ENCODE peak calls at places on chromosomes 16 and 17, in six cellular contexts. Y is CD8-positive, alpha-beta T cell; X is DND-41; D is Panc1; F is lower lobe of right lung; C is upper lobe of right lung. Q is an unnamed sample.

GRCh38 chr17:79078476-79079190 is 4.0 kb downstream of the ENGASE start:
- DNase-seq in X (no peak), F (peak; percentile 39), D (no peak), C (peak; percentile 35), Y (no peak), Q (no peak)

GRCh38 chr17:30238387-30239088 is 3.0 kb upstream of the SLC6A4 start:
- DNase-seq in D (no peak), F (no peak), Y (no peak), X (no peak), C (peak; percentile 72), Q (no peak)

GRCh38 chr16:57764341-57765159 is 29.0 kb downstream of the KATNB1 start:
- DNase-seq in D (peak; percentile 18), X (peak; percentile 60), C (no peak), F (peak; percentile 39), Y (no peak), Q (peak; percentile 41)

GRCh38 chr17:16486373-16487250 is 5.4 kb downstream of the LRRC75A start:
- DNase-seq in Y (no peak), C (peak; percentile 93), F (peak; percentile 89), X (no peak), D (no peak), Q (no peak)

GRCh38 chr16:79933586-79933985 is 333.0 kb upstream of the MAF start:
- DNase-seq in F (no peak), X (no peak), C (no peak), Y (no peak), D (no peak), Q (no peak)

GRCh38 chr17:16027708-16028584 is 28.3 kb downstream of the TTC19 start:
- DNase-seq in X (no peak), C (no peak), D (peak; percentile 78), F (no peak), Y (peak; percentile 5), Q (peak; percentile 68)

GRCh38 chr16:8740775-8741355 is 56.6 kb downstream of the TMEM186 start:
- DNase-seq in Y (no peak), F (no peak), D (no peak), X (no peak), C (no peak), Q (no peak)

GRCh38 chr17:64497565-64498035 is 746 bp upstream of the POLG2 start:
- DNase-seq in Y (no peak), D (no peak), X (no peak), C (no peak), F (no peak), Q (no peak)

GRCh38 chr17:57609125-57609877 is 135.8 kb downstream of the CCDC182 start:
- DNase-seq in F (no peak), C (peak; percentile 28), D (no peak), X (no peak), Y (no peak), Q (no peak)

GRCh38 chr17:64226132-64226531 is 36.9 kb downstream of the TEX2 start:
- DNase-seq in X (no peak), F (no peak), D (no peak), Y (no peak), C (no peak), Q (no peak)

GRCh38 chr17:61457226-61457983 is 5.2 kb downstream of the TBX4 start:
- DNase-seq in F (no peak), Y (no peak), X (no peak), C (peak; percentile 61), D (no peak), Q (no peak)

GRCh38 chr17:72977768-72978417 is 114.6 kb downstream of the SLC39A11 start:
- DNase-seq in Y (no peak), C (no peak), X (no peak), F (no peak), D (no peak), Q (no peak)

GRCh38 chr17:78409191-78409621 is 30.8 kb downstream of the PGS1 start:
- DNase-seq in X (no peak), Y (no peak), D (no peak), C (peak; percentile 83), F (peak; percentile 77), Q (no peak)

GRCh38 chr17:2064147-2064489 is 9.2 kb downstream of the HIC1 start:
- DNase-seq in C (no peak), D (no peak), Y (no peak), X (no peak), F (no peak), Q (no peak)

GRCh38 chr17:8019665-8020064 is 17.2 kb downstream of the GUCY2D start:
- DNase-seq in D (no peak), C (peak; percentile 75), F (peak; percentile 67), Y (no peak), X (no peak), Q (no peak)

GRCh38 chr17:41539071-41539492 is 11.0 kb upstream of the KRT19 start:
- DNase-seq in D (no peak), F (no peak), X (no peak), C (no peak), Y (no peak), Q (no peak)

GRCh38 chr17:73760186-73760758 is 116.0 kb upstream of the SDK2 start:
- DNase-seq in D (no peak), X (no peak), Y (no peak), F (no peak), C (no peak), Q (no peak)

GRCh38 chr16:26442333-26442732 is 624.4 kb upstream of the C16orf82 start:
- DNase-seq in F (no peak), Y (no peak), D (no peak), X (no peak), C (no peak), Q (no peak)

GRCh38 chr16:6038966-6039530 is 941.5 kb upstream of the EEF2KMT start:
- DNase-seq in D (no peak), C (no peak), X (no peak), Y (no peak), F (no peak), Q (no peak)

DNA sequence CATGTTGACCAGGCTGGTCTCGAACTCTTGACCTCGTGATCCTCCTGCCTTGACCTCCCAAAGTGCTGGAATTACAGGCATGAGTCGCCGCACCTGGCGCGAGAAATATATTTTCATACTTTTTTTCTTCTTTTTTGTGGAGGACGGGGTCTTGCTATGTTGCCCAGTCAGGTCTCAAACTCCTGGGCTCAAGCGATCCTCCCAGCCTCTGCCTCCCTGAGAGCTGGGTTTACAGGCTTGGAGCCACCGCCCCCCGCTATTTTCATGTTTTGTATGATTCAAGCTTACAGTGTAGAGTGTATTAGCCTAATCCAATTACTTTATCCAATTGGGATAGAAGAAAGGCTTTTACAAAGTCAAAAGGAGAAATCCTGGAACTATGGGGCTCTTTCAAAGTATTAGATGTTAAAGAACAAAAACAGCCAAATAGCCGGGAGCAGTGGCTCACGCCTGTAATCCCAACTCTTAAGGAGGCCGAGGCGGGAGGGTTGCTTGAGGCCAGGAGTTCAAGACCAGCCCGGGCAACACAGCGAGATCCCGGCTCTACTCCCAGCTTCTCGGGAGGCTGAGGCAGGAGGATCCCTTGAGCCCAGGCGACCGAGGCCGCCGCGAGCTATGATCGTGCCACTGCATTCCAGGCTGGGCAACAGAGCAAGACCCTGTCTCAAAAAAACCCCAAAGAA is 1.4 kb upstream of the MAP1LC3B start:
- DNase-seq in F (peak; percentile 26), D (no peak), Y (no peak), X (no peak), C (no peak), Q (no peak)
- H3K4me3 ChIP-seq in F (peak overlapping the region; percentile 73), D (peak overlapping the region; percentile 73), Y (peak overlapping the region; percentile 51), X (peak overlapping the region; percentile 56), C (peak overlapping the region; percentile 73), Q (no peak overlapping the region)

DNA sequence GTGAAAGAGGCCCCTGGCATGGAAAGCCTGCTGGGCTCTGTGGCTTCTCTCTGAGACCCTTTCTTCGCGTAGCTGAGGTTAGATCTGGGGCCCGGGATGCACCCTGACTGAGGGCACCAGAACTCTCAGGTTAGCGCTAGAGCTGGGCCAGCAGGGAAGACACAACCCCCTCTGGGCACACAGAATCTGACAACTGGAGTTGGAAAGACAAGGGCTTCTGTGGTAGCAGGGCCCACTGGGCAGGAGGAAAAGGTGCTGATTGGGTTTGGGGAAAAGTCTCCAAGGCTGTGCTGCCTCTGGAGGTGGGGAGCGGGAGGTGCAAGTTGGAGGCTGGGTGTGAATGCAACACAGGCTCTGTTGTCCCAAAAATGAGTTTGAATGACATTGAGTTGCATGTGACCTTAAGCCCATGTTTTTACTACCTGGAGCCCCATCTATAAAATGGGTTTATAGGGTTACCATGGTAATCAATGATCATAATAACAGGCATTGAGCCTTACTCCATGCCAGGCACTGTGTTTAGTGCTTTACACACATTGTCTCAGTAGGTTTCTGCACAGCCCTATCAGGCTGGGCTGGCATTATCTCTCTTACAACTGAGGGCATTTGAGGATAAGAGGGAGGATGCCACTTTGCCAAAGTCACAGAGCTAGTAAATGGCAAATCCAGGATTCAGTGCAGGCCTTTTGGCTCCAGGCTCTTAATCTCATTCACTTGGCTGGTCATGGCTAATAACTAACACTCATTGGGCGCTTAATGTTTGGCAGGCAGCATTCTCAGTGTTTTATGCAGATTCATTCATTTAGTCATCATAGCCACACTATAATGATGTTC is 9.5 kb upstream of the IGFBP4 start:
- DNase-seq in X (peak; percentile 51), C (peak; percentile 52), D (no peak), F (no peak), Y (no peak), Q (no peak)
- H3K27ac ChIP-seq in X (no peak overlapping the region), C (no peak overlapping the region), D (no peak overlapping the region), F (no peak overlapping the region), Y (no peak overlapping the region), Q (peak overlapping the region; percentile 3)

DNA sequence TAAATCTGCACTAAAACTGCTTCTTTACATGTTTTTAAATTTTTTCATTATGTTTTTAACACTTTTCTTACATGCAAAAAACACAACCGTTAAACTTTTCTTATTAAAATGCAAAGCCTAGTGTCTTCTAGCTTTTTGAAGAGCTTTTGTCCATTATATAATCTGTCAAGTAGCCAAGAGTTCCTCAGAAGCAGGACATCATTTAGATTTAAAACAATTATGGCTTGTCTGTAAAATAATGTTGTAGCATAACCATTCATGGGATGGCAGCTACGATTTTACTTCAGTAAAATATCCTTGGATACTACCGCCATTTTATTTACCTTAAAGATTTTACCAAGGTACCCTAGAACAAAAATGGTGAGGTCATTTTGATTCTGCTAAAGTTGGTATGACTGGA is 2.8 kb downstream of the OMG start:
- DNase-seq in Y (no peak), F (no peak), X (no peak), D (no peak), C (no peak), Q (no peak)
- H3K4me3 ChIP-seq in Y (no peak overlapping the region), F (no peak overlapping the region), X (no peak overlapping the region), D (no peak overlapping the region), C (no peak overlapping the region), Q (no peak overlapping the region)

DNA sequence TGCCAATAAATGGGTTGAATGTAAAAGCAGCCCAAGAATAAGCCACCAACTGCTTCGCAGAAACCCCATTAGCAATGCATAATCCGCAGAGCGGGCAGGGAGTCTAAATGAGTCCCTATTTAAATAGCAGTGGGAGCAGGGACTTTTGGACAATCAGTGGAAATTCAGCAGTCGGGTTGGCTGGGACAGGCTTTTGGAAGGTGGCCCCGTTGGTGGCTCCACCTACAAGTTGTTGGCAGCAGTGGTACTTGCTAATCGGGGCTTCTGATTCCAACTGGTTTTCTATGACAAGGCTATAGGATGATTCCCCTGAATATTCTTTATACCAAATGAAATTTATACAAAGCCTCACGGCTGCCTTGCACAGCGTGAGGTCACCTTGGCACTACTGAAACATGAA is 86.3 kb downstream of the WDR59 start:
- DNase-seq in F (no peak), D (no peak), X (no peak), C (no peak), Y (no peak), Q (no peak)
- H3K27ac ChIP-seq in F (no peak overlapping the region), D (no peak overlapping the region), X (no peak overlapping the region), C (no peak overlapping the region), Y (no peak overlapping the region), Q (no peak overlapping the region)

Q was measured in AG04450.